ENCODE peak calls at places on chromosomes 5 and 9, in six cellular contexts. Z, K, V, R, M and U are unnamed samples.

GRCh38 chr9:37290366-37290765 is 132.1 kb upstream of the GRHPR start:
- DNase-seq in Z (no peak), K (no peak), V (no peak), R (no peak), M (no peak), U (no peak)

GRCh38 chr9:126860757-126861466 is 473 bp downstream of the ZBTB34 start:
- DNase-seq in Z (peak), K (no peak), V (peak), R (peak), M (peak), U (no peak)

GRCh38 chr5:171478946-171479775 is 59.7 kb downstream of the FGF18 start:
- DNase-seq in Z (no peak), K (peak), V (no peak), R (no peak), M (no peak), U (no peak)

GRCh38 chr5:142537938-142538337 is 148.0 kb downstream of the FGF1 start:
- DNase-seq in Z (no peak), K (no peak), V (no peak), R (no peak), M (no peak), U (no peak)

GRCh38 chr5:122311888-122312669 is at the start of gene SNCAIP:
- DNase-seq in Z (no peak), K (no peak), V (no peak), R (peak), M (peak), U (no peak)

GRCh38 chr9:83153030-83153429 is 90.1 kb upstream of the RASEF start:
- DNase-seq in Z (no peak), K (no peak), V (no peak), R (no peak), M (no peak), U (no peak)

GRCh38 chr9:114156658-114157421 is 1.5 kb downstream of the COL27A1 start:
- DNase-seq in Z (peak), K (no peak), V (no peak), R (peak), M (peak), U (no peak)

GRCh38 chr9:70553718-70554673 is 139.5 kb upstream of the KLF9 start:
- DNase-seq in Z (no peak), K (no peak), V (no peak), R (no peak), M (no peak), U (no peak)

GRCh38 chr5:177132504-177133118 is 962 bp upstream of the NSD1 start:
- DNase-seq in Z (no peak), K (no peak), V (no peak), R (no peak), M (peak), U (no peak)

GRCh38 chr9:13786131-13786530 is 506.6 kb upstream of the MPDZ start:
- DNase-seq in Z (no peak), K (no peak), V (no peak), R (no peak), M (no peak), U (no peak)

GRCh38 chr5:132473019-132473531 is 17.5 kb downstream of the IRF1 start:
- DNase-seq in Z (peak), K (no peak), V (peak), R (no peak), M (no peak), U (no peak)